ENCODE peak calls at places on chromosomes 12 and 14, in nine cellular contexts. V is NCI-H2171 treated with DMSO at 0.1 percent for 48 hours, F is thoracic aorta, Z is COR-L47, J is occipital lobe, K is germinal center, D is T-helper 9 cell, S is uterus, X is MCF 10A. M is an unnamed sample.

GRCh38 chr12:10562306-10562933 is 51.0 kb downstream of the MAGOHB start:
- DNase-seq in Z (no peak), X (peak; percentile 61), F (no peak), J (no peak), S (no peak), V (peak; percentile 3), K (peak; percentile 10), D (no peak), M (peak; percentile 61)

GRCh38 chr12:16531623-16532022 is 74.3 kb downstream of the LMO3 start:
- DNase-seq in F (no peak), X (peak; percentile 55), V (peak; percentile 76), K (no peak), S (no peak), Z (peak; percentile 87), D (no peak), J (no peak), M (no peak)

GRCh38 chr12:74794522-74794921 is 256.9 kb downstream of the ATXN7L3B start:
- DNase-seq in K (no peak), J (no peak), F (no peak), S (no peak), Z (no peak), X (no peak), D (no peak), V (no peak), M (no peak)

GRCh38 chr12:122067966-122068365 is 10.6 kb upstream of the MLXIP start:
- DNase-seq in S (no peak), F (no peak), Z (no peak), X (no peak), K (peak; percentile 69), V (no peak), J (no peak), D (no peak), M (no peak)

GRCh38 chr12:60205500-60205899 is 609.7 kb downstream of the SLC16A7 start:
- DNase-seq in D (no peak), S (no peak), K (no peak), X (peak; percentile 64), J (no peak), Z (no peak), V (peak; percentile 50), F (no peak), M (peak; percentile 74)

GRCh38 chr12:21906919-21907642 is 34.1 kb downstream of the ABCC9 start:
- DNase-seq in Z (no peak), D (no peak), S (no peak), J (no peak), V (no peak), K (no peak), F (no peak), X (no peak), M (peak; percentile 10)

GRCh38 chr14:75139185-75139584 is 12.3 kb upstream of the NEK9 start:
- DNase-seq in F (no peak), J (no peak), V (no peak), K (no peak), S (no peak), D (no peak), X (no peak), Z (no peak), M (no peak)

GRCh38 chr14:89681086-89682018 is 264.3 kb upstream of the FOXN3 start:
- DNase-seq in F (no peak), D (no peak), K (no peak), X (no peak), S (no peak), Z (no peak), J (no peak), V (no peak), M (no peak)

GRCh38 chr12:116717466-116718457 is 20.1 kb downstream of the SPRING1 start:
- DNase-seq in K (no peak), Z (no peak), J (peak; percentile 29), S (peak; percentile 77), F (no peak), X (no peak), V (no peak), D (no peak), M (peak; percentile 31)

GRCh38 chr14:29376251-29376650 is 551.4 kb downstream of the PRKD1 start:
- DNase-seq in D (no peak), V (no peak), F (no peak), K (no peak), J (no peak), Z (no peak), S (no peak), X (no peak), M (no peak)

GRCh38 chr12:116853507-116853906 is 27.7 kb downstream of the HRK start:
- DNase-seq in V (no peak), K (no peak), S (no peak), Z (no peak), D (no peak), J (no peak), X (no peak), F (no peak), M (no peak)

GRCh38 chr12:52007158-52007921 is 594 bp downstream of the TAMALIN start:
- DNase-seq in D (peak; percentile 59), S (peak; percentile 67), K (peak; percentile 44), Z (peak; percentile 29), J (no peak), X (no peak), F (no peak), V (peak; percentile 48), M (no peak)

GRCh38 chr12:27336254-27336653 is 3.6 kb downstream of the BMAL2 start:
- DNase-seq in F (no peak), X (peak; percentile 51), V (no peak), K (no peak), Z (no peak), D (no peak), S (no peak), J (no peak), M (peak; percentile 23)

GRCh38 chr14:99430491-99430890 is 50.2 kb downstream of the SETD3 start:
- DNase-seq in S (no peak), J (no peak), K (peak; percentile 75), X (peak; percentile 2), Z (peak; percentile 8), V (peak; percentile 28), D (no peak), F (no peak), M (peak; percentile 36)

GRCh38 chr12:92403210-92404175 is 257.8 kb upstream of the BTG1 start:
- DNase-seq in F (no peak), J (no peak), X (no peak), S (no peak), V (no peak), D (peak; percentile 22), Z (no peak), K (no peak), M (peak; percentile 92)

GRCh38 chr12:45208604-45209487 is 7.0 kb upstream of the ANO6 start:
- DNase-seq in D (no peak), S (no peak), F (no peak), Z (no peak), V (no peak), K (no peak), X (peak; percentile 45), J (no peak), M (no peak)